ENCODE peak calls at places on chromosomes 2 and 18, in six cellular contexts. T is GM20000; M is effector memory CD8-positive, alpha-beta T cell; Z is cardiac muscle cell; U is SJSA1; B is ELR. F is an unnamed sample.

GRCh38 chr2:238169708-238170251 is 11.0 kb downstream of the ERFE start:
- DNase-seq in T (no peak), M (no peak), Z (peak), U (peak), B (peak), F (no peak)

GRCh38 chr2:178108176-178108575 is 4.1 kb upstream of the RBM45 start:
- DNase-seq in T (no peak), M (no peak), Z (no peak), U (no peak), B (no peak), F (no peak)

GRCh38 chr18:44731866-44732555 is 51.3 kb downstream of the SETBP1 start:
- DNase-seq in T (peak), M (no peak), Z (no peak), U (no peak), B (no peak), F (no peak)

GRCh38 chr2:202158796-202159195 is 79.6 kb downstream of the SUMO1 start:
- DNase-seq in T (no peak), M (no peak), Z (peak), U (no peak), B (peak), F (no peak)

GRCh38 chr2:180033993-180034894 is 27.1 kb upstream of the CWC22 start:
- DNase-seq in T (no peak), M (no peak), Z (peak), U (no peak), B (no peak), F (no peak)

GRCh38 chr2:237724811-237725478 is 73.6 kb upstream of the RBM44 start:
- DNase-seq in T (no peak), M (no peak), Z (no peak), U (no peak), B (no peak), F (no peak)

GRCh38 chr2:88626171-88627054 is 851 bp downstream of the EIF2AK3 start:
- DNase-seq in T (peak), M (peak), Z (no peak), U (peak), B (peak), F (peak)

GRCh38 chr18:13481331-13481730 is 245.0 kb downstream of the FAM210A start:
- DNase-seq in T (no peak), M (no peak), Z (no peak), U (no peak), B (no peak), F (no peak)

GRCh38 chr2:180690611-180691010 is 289.8 kb upstream of the UBE2E3 start:
- DNase-seq in T (no peak), M (no peak), Z (no peak), U (peak), B (peak), F (no peak)

GRCh38 chr2:17166506-17166905 is 351.7 kb downstream of the RAD51AP2 start:
- DNase-seq in T (no peak), M (no peak), Z (no peak), U (no peak), B (peak), F (no peak)

GRCh38 chr2:98477036-98477435 is 32.4 kb downstream of the INPP4A start:
- DNase-seq in T (no peak), M (no peak), Z (no peak), U (no peak), B (no peak), F (no peak)

GRCh38 chr2:234048049-234048448 is 2.5 kb upstream of the SPP2 start:
- DNase-seq in T (no peak), M (no peak), Z (no peak), U (no peak), B (no peak), F (no peak)

GRCh38 chr2:47990503-47990902 is 84.2 kb upstream of the FBXO11 start:
- DNase-seq in T (no peak), M (no peak), Z (no peak), U (no peak), B (no peak), F (no peak)

GRCh38 chr2:46650556-46651001 is 171.2 kb downstream of the TMEM247 start:
- DNase-seq in T (peak), M (peak), Z (peak), U (peak), B (peak), F (peak)

GRCh38 chr2:24816884-24817283 is 23.7 kb downstream of the CENPO start:
- DNase-seq in T (no peak), M (no peak), Z (peak), U (peak), B (peak), F (no peak)

GRCh38 chr2:161161074-161161577 is 898 bp downstream of the TANK start:
- DNase-seq in T (no peak), M (peak), Z (no peak), U (no peak), B (no peak), F (no peak)

GRCh38 chr2:236849940-236850339 is 235.7 kb upstream of the COPS8 start:
- DNase-seq in T (no peak), M (no peak), Z (no peak), U (no peak), B (no peak), F (no peak)

GRCh38 chr18:77108001-77108692 is 24.4 kb downstream of the MBP start:
- DNase-seq in T (no peak), M (no peak), Z (peak), U (peak), B (peak), F (no peak)

GRCh38 chr2:71617266-71617665 is 163.9 kb downstream of the DYSF start:
- DNase-seq in T (no peak), M (no peak), Z (no peak), U (no peak), B (no peak), F (no peak)

GRCh38 chr2:73176205-73176880 is 26.0 kb upstream of the NOTO start:
- DNase-seq in T (peak), M (no peak), Z (peak), U (no peak), B (peak), F (no peak)

GRCh38 chr2:165469417-165469816 is at the start of gene CSRNP3:
- DNase-seq in T (no peak), M (no peak), Z (peak), U (no peak), B (peak), F (peak)

GRCh38 chr18:33606621-33607020 is 28.6 kb downstream of the ASXL3 start:
- DNase-seq in T (no peak), M (no peak), Z (no peak), U (no peak), B (no peak), F (no peak)

GRCh38 chr2:31384351-31384750 is 30.2 kb downstream of the XDH start:
- DNase-seq in T (peak), M (no peak), Z (peak), U (peak), B (peak), F (no peak)

GRCh38 chr2:25539141-25539540 is 134.2 kb downstream of the DTNB start:
- DNase-seq in T (no peak), M (no peak), Z (peak), U (no peak), B (no peak), F (no peak)